ENCODE peak calls at places on chromosomes 5 and 9, in five cellular contexts. S, N, L, T and Y are unnamed samples.
A peak's percentile ranks its signal among the peaks of the same experiment; 100 is the strongest.

GRCh38 chr9:130167927-130168326 is 4.3 kb upstream of the NCS1 start:
- DNase-seq in L (no peak), S (no peak), N (no peak), T (no peak), Y (no peak)

GRCh38 chr5:144794922-144795321 is 624.2 kb downstream of the KCTD16 start:
- DNase-seq in N (no peak), L (no peak), T (no peak), S (no peak), Y (no peak)

GRCh38 chr9:122477346-122477745 is 380 bp downstream of the OR1J1 start:
- DNase-seq in N (no peak), L (no peak), S (no peak), T (no peak), Y (no peak)

GRCh38 chr9:76642074-76642473 is 122.2 kb upstream of the PCA3 start:
- DNase-seq in L (no peak), T (no peak), N (no peak), S (no peak), Y (no peak)

GRCh38 chr5:14460844-14461398 is 120.7 kb upstream of the OTULINL start:
- DNase-seq in T (no peak), L (no peak), N (no peak), S (no peak), Y (no peak)

GRCh38 chr5:125219710-125220109 is 473.3 kb upstream of the ZNF608 start:
- DNase-seq in S (no peak), T (peak; percentile 13), L (no peak), N (no peak), Y (no peak)

GRCh38 chr5:66796306-66797292 is 200.4 kb downstream of the MAST4 start:
- DNase-seq in S (no peak), T (no peak), L (no peak), N (no peak), Y (no peak)

GRCh38 chr5:53607896-53608295 is 47.5 kb downstream of the NDUFS4 start:
- DNase-seq in L (no peak), T (no peak), N (no peak), S (no peak), Y (no peak)

GRCh38 chr9:130328349-130328801 is 62.8 kb downstream of the HMCN2 start:
- DNase-seq in N (no peak), T (no peak), L (peak; percentile 58), S (no peak), Y (no peak)

GRCh38 chr5:37837101-37838032 is 2.5 kb downstream of the GDNF start:
- DNase-seq in L (peak; percentile 88), N (peak; percentile 77), S (no peak), T (peak; percentile 79), Y (peak; percentile 54)

GRCh38 chr5:141095263-141095641 is 837 bp downstream of the PCDHB2 start:
- DNase-seq in N (no peak), T (no peak), S (no peak), L (no peak), Y (no peak)

GRCh38 chr5:141101059-141101458 is 786 bp downstream of the PCDHB3 start:
- DNase-seq in L (no peak), S (no peak), N (no peak), T (no peak), Y (no peak)

GRCh38 chr5:141105350-141105749 is 5.1 kb downstream of the PCDHB3 start:
- DNase-seq in S (no peak), T (no peak), L (no peak), N (no peak), Y (no peak)

GRCh38 chr5:141094481-141095262 is at the start of gene PCDHB2:
- DNase-seq in S (peak; percentile 79), L (peak; percentile 80), T (no peak), N (no peak), Y (peak; percentile 81)

GRCh38 chr5:141100243-141100805 is at the start of gene PCDHB3:
- DNase-seq in L (no peak), N (no peak), T (peak; percentile 2), S (peak; percentile 21), Y (no peak)
- TF ChIP-seq CTCF in L (no peak), N (no peak), T (no peak), S (peak; percentile 38), Y (no peak)

GRCh38 chr9:136016221-136016881 is 55.2 kb upstream of the UBAC1 start:
- DNase-seq in S (no peak), L (no peak), T (no peak), N (no peak), Y (no peak)

GRCh38 chr9:136018257-136019031 is 57.3 kb upstream of the UBAC1 start:
- DNase-seq in T (no peak), S (no peak), L (no peak), N (no peak), Y (no peak)

GRCh38 chr9:136017813-136018190 is 56.6 kb upstream of the UBAC1 start:
- DNase-seq in L (no peak), T (no peak), N (no peak), S (no peak), Y (no peak)

GRCh38 chr9:136015656-136016055 is 54.5 kb upstream of the UBAC1 start:
- DNase-seq in T (no peak), S (no peak), L (no peak), N (no peak), Y (no peak)

GRCh38 chr9:136016882-136017812 is 56.0 kb upstream of the UBAC1 start:
- DNase-seq in N (no peak), T (no peak), L (no peak), S (no peak), Y (no peak)
- TF ChIP-seq CTCF in N (no peak), T (no peak), L (no peak), S (no peak), Y (no peak)

GRCh38 chr9:105331755-105332154 is 87.3 kb downstream of the SLC44A1 start:
- DNase-seq in N (no peak), S (peak; percentile 73), T (no peak), L (no peak), Y (no peak)
- TF ChIP-seq CTCF in N (no peak), S (no peak), T (no peak), L (no peak), Y (no peak)

DNA sequence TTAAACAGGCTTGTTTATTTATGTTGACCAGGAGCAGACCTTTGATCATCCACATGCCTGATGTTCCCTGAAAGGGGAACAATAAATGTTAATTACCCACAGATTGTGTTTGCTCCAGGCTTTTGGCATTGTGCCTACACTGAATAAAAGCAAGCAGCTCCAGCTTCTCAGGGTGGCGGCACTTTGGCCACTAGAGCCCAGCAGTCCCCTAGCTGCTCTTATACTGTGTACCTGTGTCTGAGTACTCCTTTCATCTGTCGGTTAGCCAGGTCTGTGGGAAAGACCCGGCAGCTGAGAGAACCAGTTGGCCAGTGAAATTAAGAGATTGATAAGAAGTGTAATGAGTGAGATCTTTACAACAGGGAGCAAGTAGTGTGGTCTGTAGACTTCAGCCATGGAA is 254.8 kb upstream of the FTMT start:
- DNase-seq in N (no peak), T (no peak), L (no peak), S (no peak), Y (no peak)
- TF ChIP-seq CTCF in N (no peak), T (no peak), L (no peak), S (no peak), Y (no peak)

GRCh38 chr5:127042593-127042992 is 12.2 kb upstream of the MARCHF3 start:
- DNase-seq in T (no peak), N (no peak), S (no peak), L (no peak), Y (no peak)
- TF ChIP-seq CTCF in T (no peak), N (peak; percentile 17), S (no peak), L (no peak), Y (no peak)

GRCh38 chr5:6704361-6704851 is 8.8 kb upstream of the TENT4A start:
- DNase-seq in T (no peak), L (no peak), S (no peak), N (no peak), Y (no peak)
- TF ChIP-seq CTCF in T (no peak), L (no peak), S (no peak), N (no peak), Y (no peak)

GRCh38 chr9:88310310-88310980 is 77.8 kb upstream of the SPIN1 start:
- DNase-seq in T (no peak), S (peak; percentile 14), N (no peak), L (no peak), Y (no peak)
- TF ChIP-seq CTCF in T (no peak), S (peak; percentile 22), N (no peak), L (no peak), Y (no peak)